ENCODE peak calls at places on chromosomes 16 and 17, in seven cellular contexts. T, E, N, U, D, L and A are unnamed samples.

GRCh38 chr16:19131809-19132777 is 18.3 kb downstream of the ITPRIPL2 start:
- DNase-seq in T (peak; percentile 67), E (no peak), N (no peak), U (no peak), D (no peak), L (no peak), A (no peak)

GRCh38 chr16:46908540-46909372 is 24.6 kb downstream of the GPT2 start:
- DNase-seq in T (peak; percentile 53), E (peak; percentile 75), N (peak; percentile 57), U (peak; percentile 77), D (peak; percentile 53), L (peak; percentile 61), A (peak; percentile 62)

GRCh38 chr17:19579867-19580565 is 46.4 kb downstream of the SLC47A1 start:
- DNase-seq in T (no peak), E (no peak), N (no peak), U (peak; percentile 14), D (no peak), L (peak; percentile 2), A (no peak)

GRCh38 chr17:80063815-80064585 is 27.6 kb downstream of the CCDC40 start:
- DNase-seq in T (peak; percentile 63), E (no peak), N (no peak), U (peak; percentile 30), D (no peak), L (no peak), A (no peak)

GRCh38 chr17:74043976-74044375 is 159.5 kb upstream of the RPL38 start:
- DNase-seq in T (no peak), E (no peak), N (no peak), U (no peak), D (no peak), L (no peak), A (no peak)

GRCh38 chr17:68456529-68457167 is 648 bp downstream of the WIPI1 start:
- DNase-seq in T (peak; percentile 78), E (peak; percentile 47), N (peak; percentile 62), U (peak; percentile 83), D (no peak), L (no peak), A (no peak)

GRCh38 chr17:63550816-63551639 is 751 bp downstream of the DCAF7 start:
- DNase-seq in T (peak; percentile 50), E (peak; percentile 57), N (peak; percentile 68), U (peak; percentile 35), D (peak; percentile 44), L (peak; percentile 9), A (peak; percentile 17)

GRCh38 chr16:26317885-26318284 is 626.1 kb downstream of the HS3ST4 start:
- DNase-seq in T (no peak), E (no peak), N (no peak), U (no peak), D (no peak), L (no peak), A (no peak)

GRCh38 chr17:44159519-44160210 is 10.8 kb upstream of the ASB16 start:
- DNase-seq in T (peak; percentile 31), E (no peak), N (no peak), U (no peak), D (no peak), L (peak; percentile 28), A (no peak)

GRCh38 chr16:69166946-69167930 is 19.7 kb upstream of the SNTB2 start:
- DNase-seq in T (no peak), E (no peak), N (no peak), U (no peak), D (no peak), L (no peak), A (no peak)

GRCh38 chr16:85898521-85899442 is at the start of gene IRF8:
- DNase-seq in T (peak; percentile 66), E (peak; percentile 87), N (no peak), U (peak; percentile 14), D (no peak), L (peak; percentile 89), A (peak; percentile 92)

GRCh38 chr17:14058051-14058450 is 11.3 kb upstream of the COX10 start:
- DNase-seq in T (no peak), E (no peak), N (no peak), U (peak; percentile 54), D (no peak), L (no peak), A (no peak)

GRCh38 chr17:28961391-28961790 is 10.1 kb upstream of the PHF12 start:
- DNase-seq in T (no peak), E (no peak), N (no peak), U (no peak), D (no peak), L (no peak), A (no peak)

GRCh38 chr17:35057332-35057915 is 6.1 kb downstream of the RFFL start:
- DNase-seq in T (no peak), E (no peak), N (no peak), U (no peak), D (no peak), L (no peak), A (no peak)

GRCh38 chr16:81996664-81997529 is 14.4 kb downstream of the SDR42E1 start:
- DNase-seq in T (peak; percentile 87), E (peak; percentile 26), N (no peak), U (peak; percentile 83), D (no peak), L (no peak), A (no peak)

GRCh38 chr16:234468-235305 is at the start of gene FAM234A:
- DNase-seq in T (peak; percentile 93), E (peak; percentile 95), N (peak; percentile 96), U (peak; percentile 98), D (peak; percentile 96), L (peak; percentile 97), A (peak; percentile 97)

GRCh38 chr16:16083421-16084156 is 134.2 kb downstream of the ABCC1 start:
- DNase-seq in T (no peak), E (no peak), N (no peak), U (no peak), D (no peak), L (peak; percentile 11), A (no peak)

GRCh38 chr17:5510776-5511175 is 24.4 kb downstream of the MIS12 start:
- DNase-seq in T (no peak), E (no peak), N (no peak), U (no peak), D (no peak), L (no peak), A (no peak)

GRCh38 chr17:32520737-32521399 is 34.1 kb downstream of the CDK5R1 start:
- DNase-seq in T (no peak), E (no peak), N (no peak), U (no peak), D (no peak), L (no peak), A (no peak)

GRCh38 chr16:17437142-17437720 is 33.5 kb downstream of the XYLT1 start:
- DNase-seq in T (no peak), E (no peak), N (no peak), U (peak; percentile 9), D (no peak), L (no peak), A (no peak)

GRCh38 chr16:27879601-27880247 is 183.8 kb downstream of the GSG1L start:
- DNase-seq in T (no peak), E (no peak), N (no peak), U (no peak), D (no peak), L (no peak), A (no peak)

GRCh38 chr16:61500851-61501250 is 535.4 kb downstream of the CDH8 start:
- DNase-seq in T (no peak), E (no peak), N (no peak), U (no peak), D (no peak), L (no peak), A (no peak)

GRCh38 chr16:1221628-1222552 is 3.2 kb downstream of the TPSG1 start:
- DNase-seq in T (no peak), E (no peak), N (no peak), U (no peak), D (no peak), L (no peak), A (no peak)

GRCh38 chr16:88920618-88921602 is 54.5 kb upstream of the PABPN1L start:
- DNase-seq in T (no peak), E (no peak), N (peak; percentile 55), U (peak; percentile 84), D (no peak), L (no peak), A (peak; percentile 87)

GRCh38 chr17:75205793-75206163 is 299 bp downstream of the NUP85 start:
- DNase-seq in T (no peak), E (no peak), N (no peak), U (no peak), D (no peak), L (no peak), A (no peak)

GRCh38 chr17:60743812-60744211 is 66.2 kb downstream of the BCAS3 start:
- DNase-seq in T (peak; percentile 80), E (no peak), N (no peak), U (peak; percentile 44), D (no peak), L (no peak), A (no peak)

GRCh38 chr16:79037429-79038373 is 562.8 kb downstream of the MAF start:
- DNase-seq in T (no peak), E (no peak), N (no peak), U (no peak), D (no peak), L (no peak), A (no peak)

GRCh38 chr17:44105483-44105882 is 18.0 kb downstream of the HDAC5 start:
- DNase-seq in T (no peak), E (no peak), N (peak; percentile 30), U (no peak), D (no peak), L (no peak), A (no peak)

GRCh38 chr17:74215332-74215727 is 2.0 kb downstream of the TTYH2 start:
- DNase-seq in T (no peak), E (no peak), N (no peak), U (no peak), D (no peak), L (no peak), A (no peak)

GRCh38 chr16:53950677-53951076 is 246.7 kb downstream of the FTO start:
- DNase-seq in T (no peak), E (no peak), N (peak; percentile 69), U (no peak), D (no peak), L (no peak), A (no peak)

GRCh38 chr16:50224297-50224696 is 42.1 kb upstream of the ADCY7 start:
- DNase-seq in T (no peak), E (no peak), N (no peak), U (no peak), D (no peak), L (no peak), A (no peak)